ENCODE peak calls at places on chromosomes 2 and 18, in four cellular contexts. X is heart left ventricle, R is PC-9, O is left ventricle myocardium inferior. U is an unnamed sample.

GRCh38 chr2:30582521-30582920 is 135.5 kb downstream of the LCLAT1 start:
- DNase-seq in X (no peak), O (no peak), R (no peak), U (peak)

GRCh38 chr2:218370410-218371063 is 11.5 kb upstream of the SLC11A1 start:
- DNase-seq in O (peak), X (peak), R (no peak), U (peak)

GRCh38 chr2:199554026-199554425 is 96.3 kb upstream of the SATB2 start:
- DNase-seq in X (no peak), R (no peak), O (no peak), U (no peak)

GRCh38 chr2:48727560-48727959 is 28.0 kb downstream of the LHCGR start:
- DNase-seq in R (no peak), O (no peak), X (no peak), U (peak)

GRCh38 chr2:23588106-23588505 is 203.1 kb downstream of the KLHL29 start:
- DNase-seq in X (no peak), R (no peak), O (no peak), U (no peak)

GRCh38 chr2:225937625-225938024 is 538.1 kb downstream of the NYAP2 start:
- DNase-seq in R (no peak), O (no peak), X (no peak), U (peak)

GRCh38 chr2:191481305-191482075 is 196.4 kb upstream of the NABP1 start:
- DNase-seq in O (no peak), R (no peak), X (no peak), U (no peak)

GRCh38 chr18:26133652-26134051 is at the start of gene PSMA8:
- DNase-seq in X (peak), R (no peak), O (peak), U (no peak)

GRCh38 chr2:127382836-127383235 is 4.9 kb downstream of the MAP3K2 start:
- DNase-seq in R (no peak), O (no peak), X (peak), U (no peak)

GRCh38 chr2:102256281-102256680 is 55.1 kb upstream of the IL1RL1 start:
- DNase-seq in O (no peak), X (no peak), R (no peak), U (no peak)

GRCh38 chr2:118223487-118224136 is 135.3 kb downstream of the INSIG2 start:
- DNase-seq in O (no peak), R (no peak), X (no peak), U (no peak)
- TF ChIP-seq CTCF in O (no peak), R (no peak), X (no peak), U (no peak)

DNA sequence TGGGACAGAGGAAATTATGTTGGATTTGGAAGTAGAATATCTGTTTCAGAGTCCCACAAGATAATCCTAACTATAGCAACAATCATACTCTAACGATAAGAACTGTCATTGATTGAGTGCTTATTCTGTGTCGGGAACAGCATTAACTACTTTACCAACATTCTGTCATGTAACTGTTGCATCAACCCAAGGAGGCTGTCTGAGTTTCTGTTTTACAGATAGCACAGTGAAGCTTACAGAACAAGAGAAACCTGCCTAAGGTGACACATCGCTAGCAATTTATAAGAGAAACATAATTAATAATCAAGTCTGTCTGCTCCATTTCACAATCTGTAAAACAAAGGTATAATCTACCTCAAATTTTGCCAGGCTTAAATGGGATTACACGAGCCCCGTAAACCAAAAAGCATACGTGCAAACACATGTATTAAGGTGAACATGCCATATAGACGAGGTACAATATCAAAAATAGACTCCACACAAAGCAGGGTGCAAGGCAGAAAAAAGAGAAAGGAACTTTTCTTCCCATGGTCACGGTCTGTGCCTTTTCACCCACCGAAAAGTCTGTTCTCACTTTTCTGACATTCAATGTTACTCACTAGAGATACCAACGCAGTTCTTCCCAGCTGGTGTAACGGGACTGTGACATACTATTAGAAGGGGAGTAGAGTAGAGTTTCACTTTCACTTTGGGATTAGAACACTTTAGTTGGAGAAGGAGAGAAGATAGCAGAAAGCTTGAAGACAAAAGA is 37.2 kb upstream of the SLC8A1 start:
- DNase-seq in R (no peak), O (no peak), X (no peak), U (peak)
- H3K4me3 ChIP-seq in R (no peak), O (peak), X (peak), U (peak)

DNA sequence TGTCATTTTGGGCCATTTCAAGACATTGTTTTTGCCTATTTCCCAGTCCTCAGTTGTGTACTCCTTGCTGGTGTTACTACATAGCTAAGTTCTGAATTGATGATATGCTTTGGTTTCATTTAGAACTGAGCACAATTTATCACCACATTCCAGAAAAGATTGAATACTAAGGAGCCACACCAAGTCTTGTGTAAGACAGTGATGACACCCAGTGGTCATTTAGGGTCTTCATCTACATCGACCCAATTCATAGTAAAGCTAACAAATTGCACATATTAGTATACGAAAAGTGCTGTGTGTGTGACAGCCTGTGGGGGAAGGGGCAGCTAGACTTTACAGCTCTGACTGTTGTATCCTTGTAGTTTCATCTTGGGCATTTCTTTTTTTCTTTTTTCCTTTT is 10.9 kb upstream of the DLX2 start:
- DNase-seq in X (no peak), R (no peak), O (no peak), U (peak)
- TF ChIP-seq CTCF in X (peak), R (peak), O (peak), U (no peak)

GRCh38 chr18:43486462-43486861 is 209.2 kb upstream of the SYT4 start:
- DNase-seq in R (no peak), X (no peak), O (no peak), U (no peak)
- H3K4me3 ChIP-seq in R (no peak), X (no peak), O (no peak), U (no peak)

DNA sequence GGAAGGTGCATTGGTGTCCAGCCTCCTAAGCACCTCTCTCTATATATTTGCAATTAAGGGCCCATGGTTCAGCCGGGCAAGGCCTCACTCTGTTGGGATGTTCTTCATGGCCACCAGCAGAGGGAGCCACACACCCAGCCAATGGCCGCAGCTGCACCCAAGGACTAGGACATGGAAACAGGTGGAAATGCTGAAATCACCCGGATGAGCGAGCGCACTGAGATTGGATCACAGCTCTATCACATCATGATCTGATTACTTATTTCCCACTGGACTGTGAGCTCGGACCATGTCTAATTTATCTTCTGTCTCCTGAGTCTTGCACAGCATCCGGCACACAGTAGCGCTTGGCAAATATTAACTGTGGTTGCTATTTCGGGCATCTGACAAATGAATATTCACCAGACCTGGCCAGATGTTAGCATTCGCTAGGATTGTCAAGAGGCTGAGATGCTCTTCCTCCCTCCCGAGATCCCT is 31.2 kb downstream of the KIF3C start:
- DNase-seq in R (peak), X (peak), O (peak), U (peak)
- TF ChIP-seq CTCF in R (peak), X (peak), O (peak), U (peak)

DNA sequence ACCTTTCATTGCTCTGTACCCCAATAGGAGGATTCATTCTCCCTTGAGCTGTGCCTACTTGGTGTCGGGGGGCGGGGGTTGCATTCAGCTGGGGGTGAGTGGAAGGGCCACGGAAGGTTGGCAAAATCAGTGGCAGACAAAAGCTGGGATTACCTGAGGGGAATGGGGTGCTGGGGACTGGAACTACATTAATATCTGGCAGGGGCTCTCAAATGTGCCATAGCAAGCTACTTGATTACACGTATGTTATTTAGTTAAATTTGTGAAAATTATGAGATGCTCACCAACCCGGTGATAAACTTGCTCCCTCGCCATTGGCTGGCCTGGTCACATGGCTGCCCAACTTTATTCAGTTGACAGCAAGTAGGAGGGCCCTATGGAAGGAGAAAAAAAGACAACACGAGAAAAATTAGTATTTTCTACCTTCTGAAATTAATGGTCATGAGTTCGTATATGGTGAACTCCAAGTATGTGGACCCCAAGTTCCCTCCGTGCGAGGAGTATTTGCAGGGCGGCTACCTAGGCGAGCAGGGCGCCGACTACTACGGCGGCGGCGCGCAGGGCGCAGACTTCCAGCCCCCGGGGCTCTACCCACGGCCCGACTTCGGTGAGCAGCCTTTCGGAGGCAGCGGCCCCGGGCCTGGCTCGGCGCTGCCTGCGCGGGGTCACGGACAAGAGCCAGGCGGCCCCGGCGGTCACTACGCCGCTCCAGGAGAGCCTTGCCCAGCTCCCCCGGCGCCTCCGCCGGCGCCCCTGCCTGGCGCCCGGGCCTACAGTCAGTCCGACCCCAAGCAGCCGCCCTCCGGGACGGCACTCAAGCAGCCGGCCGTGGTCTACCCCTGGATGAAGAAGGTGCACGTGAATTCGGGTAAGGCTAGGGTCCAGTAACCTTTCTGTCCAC is at the start of gene HOXD4:
- DNase-seq in X (no peak), R (no peak), O (no peak), U (no peak)
- H3K4me3 ChIP-seq in X (peak), R (no peak), O (peak), U (no peak)

GRCh38 chr2:143574069-143574468 is 444.9 kb downstream of the ARHGAP15 start:
- DNase-seq in R (no peak), X (no peak), O (no peak), U (no peak)
- TF ChIP-seq CTCF in R (no peak), X (no peak), O (no peak), U (no peak)

GRCh38 chr18:39841133-39842041 is 2113.6 kb upstream of the PIK3C3 start:
- DNase-seq in X (peak), O (no peak), R (peak), U (peak)
- H3K4me3 ChIP-seq in X (peak), O (peak), R (peak), U (peak)

GRCh38 chr2:20077411-20077940 is 26.0 kb upstream of the LAPTM4A start:
- DNase-seq in R (no peak), X (no peak), O (no peak), U (no peak)
- TF ChIP-seq CTCF in R (no peak), X (no peak), O (no peak), U (no peak)

GRCh38 chr2:25219621-25220020 is 51.2 kb upstream of the POMC start:
- DNase-seq in X (no peak), R (peak), O (no peak), U (no peak)

GRCh38 chr2:25215232-25215631 is 46.9 kb upstream of the POMC start:
- DNase-seq in X (no peak), O (no peak), R (no peak), U (no peak)

GRCh38 chr2:25218134-25218533 is 49.8 kb upstream of the POMC start:
- DNase-seq in O (no peak), X (no peak), R (no peak), U (no peak)

GRCh38 chr2:25213229-25213628 is 44.8 kb upstream of the POMC start:
- DNase-seq in R (no peak), X (no peak), O (no peak), U (no peak)

DNA sequence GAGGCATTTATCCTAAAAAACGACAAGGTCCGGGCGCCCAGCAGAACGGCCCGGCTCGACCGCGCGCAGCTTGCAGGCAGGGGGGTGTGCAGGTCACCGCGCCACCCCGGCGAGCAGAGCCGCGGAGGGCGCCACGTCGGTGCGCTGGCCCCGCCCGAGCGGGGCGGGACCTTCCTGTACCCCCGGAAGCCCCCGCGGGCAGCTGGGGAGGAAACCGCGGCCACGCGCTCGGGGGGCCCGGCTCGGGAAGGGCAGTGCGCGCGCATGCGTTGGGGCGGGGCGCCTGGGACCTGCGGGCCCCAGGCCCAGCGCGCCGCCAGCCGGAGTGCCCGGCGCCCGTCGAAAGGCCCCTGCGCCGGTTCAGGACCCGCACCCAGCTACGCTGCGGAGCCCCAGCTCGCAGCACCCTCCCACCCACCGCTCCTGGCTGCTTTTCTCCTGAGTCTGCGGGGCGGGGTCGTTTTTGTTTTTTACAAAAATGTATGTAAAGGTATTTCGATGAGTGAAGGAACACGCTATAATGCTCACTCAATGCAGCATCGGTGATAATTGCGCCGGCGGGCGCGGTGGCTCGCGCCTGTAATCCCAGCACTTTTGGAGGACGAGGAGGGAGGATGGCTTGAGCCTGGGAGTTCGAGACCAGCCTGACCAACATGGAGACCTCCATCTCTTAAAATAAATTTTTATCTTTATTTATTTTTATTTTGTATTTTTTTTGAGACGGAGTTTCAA is 47.7 kb upstream of the POMC start:
- DNase-seq in O (peak), X (peak), R (no peak), U (peak)
- H3K4me3 ChIP-seq in O (peak), X (peak), R (no peak), U (peak)